ENCODE peak calls at places on chromosomes 3 and 15, in seven cellular contexts. W, T, K, M, P, N and O are unnamed samples.
A peak's percentile ranks its signal among the peaks of the same experiment; 100 is the strongest.

GRCh38 chr3:36891651-36892268 is 53.1 kb downstream of the TRANK1 start:
- DNase-seq in M (no peak), T (no peak), W (no peak), P (no peak), K (peak; percentile 34), N (no peak), O (no peak)

GRCh38 chr3:87468938-87469337 is 192.6 kb upstream of the POU1F1 start:
- DNase-seq in M (no peak), N (no peak), W (no peak), T (no peak), P (no peak), K (no peak), O (no peak)

GRCh38 chr15:25536801-25537310 is 98.0 kb upstream of the UBE3A start:
- DNase-seq in T (no peak), N (no peak), W (no peak), K (no peak), M (no peak), P (no peak), O (no peak)

GRCh38 chr3:77562089-77562488 is 522.2 kb downstream of the ROBO2 start:
- DNase-seq in T (no peak), N (no peak), W (no peak), M (no peak), P (no peak), K (no peak), O (no peak)

GRCh38 chr3:42489116-42489936 is 13.1 kb upstream of the VIPR1 start:
- DNase-seq in W (no peak), K (peak; percentile 88), M (no peak), P (no peak), T (peak; percentile 50), N (no peak), O (no peak)

GRCh38 chr3:48898383-48899234 is at the start of gene SLC25A20:
- DNase-seq in T (peak; percentile 93), W (peak; percentile 98), K (peak; percentile 95), P (peak; percentile 89), M (peak; percentile 96), N (peak; percentile 85), O (peak; percentile 66)

GRCh38 chr3:20041197-20041780 is 1.0 kb downstream of the KAT2B start:
- DNase-seq in N (peak; percentile 68), T (peak; percentile 93), P (peak; percentile 73), M (peak; percentile 94), K (no peak), W (peak; percentile 91), O (peak; percentile 85)

GRCh38 chr15:40310001-40310959 is 2.5 kb upstream of the PLCB2 start:
- DNase-seq in P (no peak), W (peak; percentile 65), T (no peak), K (no peak), N (no peak), M (peak; percentile 69), O (no peak)

GRCh38 chr3:39086066-39086657 is 21.3 kb downstream of the GORASP1 start:
- DNase-seq in M (no peak), N (no peak), K (peak; percentile 62), P (no peak), T (no peak), W (no peak), O (no peak)
- H3K36me3 ChIP-seq in M (no peaks in the 10 kb centered on the region), N (no peaks in the 10 kb centered on the region), K (peaks cover 77% of the 10 kb centered on the region), P (peaks cover 3% of the 10 kb centered on the region), T (peaks cover 72% of the 10 kb centered on the region), W (peaks cover 31% of the 10 kb centered on the region), O (no peaks in the 10 kb centered on the region)

GRCh38 chr15:67103869-67104268 is 38.5 kb downstream of the SMAD3 start:
- DNase-seq in T (no peak), P (no peak), K (no peak), N (no peak), W (no peak), M (no peak), O (no peak)

GRCh38 chr15:67106764-67107013 is 41.3 kb downstream of the SMAD3 start:
- DNase-seq in N (no peak), T (no peak), P (no peak), W (no peak), M (no peak), K (no peak), O (no peak)

GRCh38 chr15:67105991-67106763 is 40.8 kb downstream of the SMAD3 start:
- DNase-seq in N (no peak), P (no peak), K (no peak), M (no peak), W (no peak), T (no peak), O (no peak)

GRCh38 chr15:67104453-67104852 is 39.1 kb downstream of the SMAD3 start:
- DNase-seq in W (no peak), N (no peak), P (no peak), T (no peak), K (no peak), M (no peak), O (no peak)

DNA sequence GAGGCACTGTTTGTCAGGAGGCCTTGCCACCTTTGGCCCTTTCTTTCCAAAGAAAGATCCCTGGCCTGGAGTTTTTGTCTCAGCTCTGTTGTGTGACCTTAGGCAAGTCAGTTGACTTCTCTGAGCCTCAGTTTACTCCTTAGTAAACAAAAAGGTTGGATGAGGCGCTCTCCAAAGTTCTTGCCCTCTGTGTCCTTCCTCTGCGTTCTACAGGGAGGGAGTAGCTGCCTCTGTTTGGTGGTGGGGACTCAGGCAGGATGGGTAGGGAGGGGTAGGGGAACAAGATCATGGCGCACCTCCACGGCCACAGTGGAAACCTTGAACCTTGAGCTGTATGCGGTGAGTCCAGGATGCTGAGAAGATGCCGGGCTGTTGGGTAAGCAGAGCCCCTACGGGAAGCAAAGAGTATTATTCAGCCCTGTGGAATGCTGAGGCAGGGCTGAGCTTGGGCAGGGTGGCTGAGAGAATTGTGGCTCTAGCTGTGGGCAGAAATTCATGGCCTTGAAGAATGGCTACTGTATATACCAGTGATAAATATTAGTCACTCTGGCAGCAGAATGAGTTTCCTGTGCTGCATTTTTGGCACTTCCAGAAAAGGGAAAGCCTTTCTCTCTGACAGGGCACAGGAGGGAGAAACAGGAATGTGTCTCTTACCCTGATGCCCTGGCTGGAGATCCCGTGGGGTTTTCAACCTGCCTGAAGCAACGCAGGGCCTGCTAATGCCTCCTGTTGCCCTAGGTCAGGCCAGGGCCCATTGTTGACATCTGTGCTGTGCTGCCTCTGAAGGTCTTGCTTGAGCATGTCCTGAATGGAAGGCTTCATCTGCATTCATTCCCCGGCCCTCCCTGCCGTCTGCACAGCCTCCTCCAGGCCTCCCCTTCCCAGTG is 39.9 kb downstream of the SMAD3 start:
- DNase-seq in P (peak; percentile 61), T (peak; percentile 75), W (peak; percentile 58), K (no peak), M (peak; percentile 43), N (peak; percentile 66), O (no peak)
- TF ChIP-seq POLR2A in P (no peak), T (no peak), W (no peak), K (no peak), M (no peak), N (no peak), O (no peak)

DNA sequence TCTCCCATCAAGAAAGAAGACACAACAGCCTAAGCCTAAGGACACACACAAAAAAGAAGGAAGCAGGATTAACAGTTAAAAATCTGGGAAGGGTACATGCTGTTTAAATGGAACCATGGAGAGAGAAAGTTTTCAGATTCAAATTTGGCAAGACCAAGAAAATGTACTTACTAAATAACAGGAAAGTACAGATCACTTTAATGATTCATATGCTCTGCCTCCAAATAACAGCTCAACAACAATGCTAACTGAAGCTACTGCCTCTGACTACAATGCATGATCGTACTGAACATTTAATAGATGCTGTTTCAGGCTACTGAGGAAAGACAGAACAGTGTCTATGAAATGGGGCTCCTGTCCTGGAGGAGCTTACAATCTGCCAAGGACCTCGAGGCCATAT is 8.4 kb upstream of the NMB start:
- DNase-seq in M (no peak), K (no peak), P (no peak), W (no peak), N (no peak), T (no peak), O (no peak)
- H3K36me3 ChIP-seq in M (no peaks in the 10 kb centered on the region), K (peaks cover 64% of the 10 kb centered on the region), P (no peaks in the 10 kb centered on the region), W (peaks cover 16% of the 10 kb centered on the region), N (no peaks in the 10 kb centered on the region), T (peaks cover 49% of the 10 kb centered on the region), O (no peaks in the 10 kb centered on the region)

GRCh38 chr3:133761605-133762484 is 15.7 kb downstream of the TF start:
- DNase-seq in K (no peak), P (no peak), N (no peak), W (no peak), T (no peak), M (no peak), O (no peak)

GRCh38 chr3:133762539-133762938 is 16.3 kb downstream of the TF start:
- DNase-seq in T (no peak), N (no peak), W (no peak), M (no peak), P (no peak), K (no peak), O (no peak)

GRCh38 chr3:133763797-133764734 is 17.9 kb downstream of the TF start:
- DNase-seq in P (no peak), N (no peak), T (no peak), M (no peak), W (no peak), K (no peak), O (no peak)

GRCh38 chr3:133767607-133768006 is 21.4 kb downstream of the TF start:
- DNase-seq in M (no peak), N (no peak), T (no peak), W (no peak), P (no peak), K (peak; percentile 37), O (no peak)

GRCh38 chr3:133765256-133765655 is 19.1 kb downstream of the TF start:
- DNase-seq in N (no peak), P (no peak), W (no peak), M (no peak), K (no peak), T (no peak), O (no peak)
- TF ChIP-seq POLR2A in N (no peak), P (no peak), W (no peak), M (no peak), K (no peak), T (no peak), O (no peak)